ENCODE peak calls at places on chromosomes 7 and 10, in eight cellular contexts. V is RWPE1, S is D341Med, T is T-helper 22 cell, X is AG08395, C is left ventricle myocardium superior, Y is NCI-H2171 treated with DMSO at 0.1 percent for 48 hours, M is DND-41. G is an unnamed sample.

GRCh38 chr10:11759347-11759746 is 17.2 kb downstream of the ECHDC3 start:
- DNase-seq in V (no peak), S (no peak), T (no peak), X (no peak), C (no peak), Y (no peak), M (no peak), G (peak; percentile 20)

GRCh38 chr7:47647213-47647985 is 65.5 kb upstream of the TNS3 start:
- DNase-seq in V (no peak), S (no peak), T (no peak), X (no peak), C (no peak), Y (no peak), M (no peak), G (no peak)

GRCh38 chr10:132858121-132859081 is 72.5 kb upstream of the NKX6-2 start:
- DNase-seq in V (no peak), S (peak; percentile 14), T (no peak), X (no peak), C (peak; percentile 17), Y (no peak), M (peak; percentile 4), G (peak; percentile 54)

GRCh38 chr7:31735991-31736982 is 49.3 kb downstream of the PPP1R17 start:
- DNase-seq in V (peak; percentile 56), S (peak; percentile 73), T (no peak), X (peak; percentile 71), C (peak; percentile 42), Y (peak; percentile 84), M (peak; percentile 41), G (no peak)

GRCh38 chr7:90516257-90516656 is 46.8 kb downstream of the PTTG1IP2 start:
- DNase-seq in V (no peak), S (no peak), T (no peak), X (no peak), C (no peak), Y (no peak), M (no peak), G (no peak)

GRCh38 chr7:29806131-29806792 is at the start of gene WIPF3:
- DNase-seq in V (peak; percentile 28), S (peak; percentile 81), T (no peak), X (peak; percentile 11), C (peak; percentile 75), Y (no peak), M (no peak), G (peak; percentile 68)

GRCh38 chr10:6956562-6956961 is 376.5 kb upstream of the PRKCQ start:
- DNase-seq in V (no peak), S (no peak), T (no peak), X (no peak), C (no peak), Y (no peak), M (no peak), G (no peak)

GRCh38 chr10:18205098-18205834 is 65.0 kb downstream of the CACNB2 start:
- DNase-seq in V (no peak), S (no peak), T (no peak), X (no peak), C (no peak), Y (no peak), M (no peak), G (no peak)

GRCh38 chr7:327991-328702 is 38.2 kb downstream of the FOXL3 start:
- DNase-seq in V (no peak), S (no peak), T (no peak), X (no peak), C (no peak), Y (no peak), M (no peak), G (no peak)

GRCh38 chr10:34134602-34135001 is 680.5 kb downstream of the PARD3 start:
- DNase-seq in V (no peak), S (no peak), T (no peak), X (no peak), C (no peak), Y (no peak), M (no peak), G (no peak)

GRCh38 chr7:4724648-4725013 is 42.5 kb downstream of the FOXK1 start:
- DNase-seq in V (peak; percentile 19), S (no peak), T (no peak), X (peak; percentile 44), C (no peak), Y (no peak), M (no peak), G (no peak)

GRCh38 chr7:77738871-77739270 is 42.6 kb downstream of the RSBN1L start:
- DNase-seq in V (no peak), S (no peak), T (no peak), X (peak; percentile 17), C (no peak), Y (no peak), M (no peak), G (no peak)

GRCh38 chr7:139620676-139621344 is 97.3 kb downstream of the CLEC2L start:
- DNase-seq in V (peak; percentile 27), S (peak; percentile 77), T (no peak), X (peak; percentile 33), C (no peak), Y (peak; percentile 38), M (peak; percentile 59), G (peak; percentile 72)

GRCh38 chr7:121960678-121961461 is 87.9 kb downstream of the PTPRZ1 start:
- DNase-seq in V (peak; percentile 81), S (peak; percentile 22), T (no peak), X (peak; percentile 80), C (no peak), Y (no peak), M (no peak), G (no peak)

GRCh38 chr7:96212474-96212873 is 109.4 kb downstream of the SLC25A13 start:
- DNase-seq in V (no peak), S (no peak), T (no peak), X (no peak), C (no peak), Y (no peak), M (no peak), G (no peak)

GRCh38 chr7:128352138-128352537 is 8.4 kb upstream of the RBM28 start:
- DNase-seq in V (no peak), S (no peak), T (no peak), X (no peak), C (peak; percentile 70), Y (no peak), M (no peak), G (peak; percentile 79)

GRCh38 chr7:113307147-113307546 is 188.8 kb upstream of the SMIM30 start:
- DNase-seq in V (no peak), S (no peak), T (no peak), X (no peak), C (no peak), Y (no peak), M (no peak), G (no peak)

GRCh38 chr7:30170460-30171197 is 35.8 kb downstream of the MTURN start:
- DNase-seq in V (no peak), S (no peak), T (no peak), X (no peak), C (no peak), Y (no peak), M (no peak), G (no peak)

GRCh38 chr10:113890769-113891168 is 36.3 kb downstream of the NHLRC2 start:
- DNase-seq in V (no peak), S (no peak), T (no peak), X (no peak), C (no peak), Y (no peak), M (no peak), G (no peak)

GRCh38 chr10:44125879-44126675 is 258.8 kb downstream of the CXCL12 start:
- DNase-seq in V (no peak), S (no peak), T (no peak), X (peak; percentile 92), C (no peak), Y (no peak), M (no peak), G (no peak)

GRCh38 chr7:28889290-28889689 is 68.8 kb downstream of the TRIL start:
- DNase-seq in V (no peak), S (no peak), T (no peak), X (no peak), C (no peak), Y (peak; percentile 14), M (no peak), G (no peak)

GRCh38 chr10:103241262-103242011 is 4.2 kb upstream of the RPEL1 start:
- DNase-seq in V (peak; percentile 86), S (peak; percentile 20), T (no peak), X (peak; percentile 46), C (no peak), Y (no peak), M (no peak), G (peak; percentile 79)

GRCh38 chr7:133796778-133797177 is 330.4 kb upstream of the LRGUK start:
- DNase-seq in V (no peak), S (peak; percentile 71), T (no peak), X (no peak), C (no peak), Y (peak; percentile 87), M (no peak), G (no peak)